ENCODE peak calls at places on chromosomes 4 and X, in six cellular contexts. U is H9, M is SK-N-SH, T is PC-3, P is IMR-90, S is hepatocyte. Q is an unnamed sample.

GRCh38 chr4:101682946-101683345 is 107.6 kb upstream of the BANK1 start:
- DNase-seq in U (no peak), M (no peak), T (no peak), P (no peak), S (no peak), Q (no peak)

GRCh38 chrX:34813618-34814017 is 129.0 kb upstream of the FAM47B start:
- DNase-seq in U (no peak), M (no peak), T (peak), P (peak), S (no peak), Q (no peak)

GRCh38 chr4:3724319-3725231 is 41.6 kb upstream of the ADRA2C start:
- DNase-seq in U (no peak), M (no peak), T (no peak), P (no peak), S (no peak), Q (no peak)

GRCh38 chrX:68438575-68438974 is 5.3 kb upstream of the OPHN1 start:
- DNase-seq in U (no peak), M (no peak), T (peak), P (no peak), S (peak), Q (no peak)

GRCh38 chr4:48585401-48585800 is 95.3 kb downstream of the ZAR1 start:
- DNase-seq in U (no peak), M (no peak), T (no peak), P (no peak), S (no peak), Q (no peak)

GRCh38 chr4:20684852-20685763 is 15.2 kb upstream of the PACRGL start:
- DNase-seq in U (no peak), M (peak), T (peak), P (peak), S (peak), Q (peak)

GRCh38 chr4:26161030-26161824 is 159.6 kb upstream of the RBPJ start:
- DNase-seq in U (peak), M (peak), T (peak), P (no peak), S (no peak), Q (peak)

GRCh38 chr4:89829470-89830138 is 7.4 kb downstream of the SNCA start:
- DNase-seq in U (no peak), M (no peak), T (no peak), P (no peak), S (no peak), Q (peak)

GRCh38 chr4:10008208-10009005 is 12.9 kb downstream of the SLC2A9 start:
- DNase-seq in U (no peak), M (peak), T (peak), P (peak), S (no peak), Q (no peak)

GRCh38 chr4:158681630-158682029 is 9.5 kb downstream of the ETFDH start:
- DNase-seq in U (no peak), M (no peak), T (no peak), P (no peak), S (no peak), Q (no peak)

GRCh38 chrX:11100281-11101035 is 10.7 kb upstream of the HCCS start:
- DNase-seq in U (peak), M (peak), T (peak), P (peak), S (peak), Q (no peak)

GRCh38 chr4:42638993-42639392 is 17.9 kb downstream of the ATP8A1 start:
- DNase-seq in U (no peak), M (no peak), T (no peak), P (no peak), S (no peak), Q (peak)

GRCh38 chr4:72295966-72296557 is 264.3 kb downstream of the NPFFR2 start:
- DNase-seq in U (no peak), M (peak), T (peak), P (peak), S (peak), Q (peak)

GRCh38 chr4:123415977-123416376 is 19.4 kb downstream of the SPRY1 start:
- DNase-seq in U (no peak), M (no peak), T (peak), P (peak), S (no peak), Q (no peak)

GRCh38 chrX:77597511-77597910 is 150.3 kb downstream of the FGF16 start:
- DNase-seq in U (no peak), M (no peak), T (no peak), P (no peak), S (no peak), Q (no peak)

GRCh38 chrX:77595848-77596247 is 148.7 kb downstream of the FGF16 start:
- DNase-seq in U (no peak), M (no peak), T (no peak), P (peak), S (no peak), Q (no peak)

DNA sequence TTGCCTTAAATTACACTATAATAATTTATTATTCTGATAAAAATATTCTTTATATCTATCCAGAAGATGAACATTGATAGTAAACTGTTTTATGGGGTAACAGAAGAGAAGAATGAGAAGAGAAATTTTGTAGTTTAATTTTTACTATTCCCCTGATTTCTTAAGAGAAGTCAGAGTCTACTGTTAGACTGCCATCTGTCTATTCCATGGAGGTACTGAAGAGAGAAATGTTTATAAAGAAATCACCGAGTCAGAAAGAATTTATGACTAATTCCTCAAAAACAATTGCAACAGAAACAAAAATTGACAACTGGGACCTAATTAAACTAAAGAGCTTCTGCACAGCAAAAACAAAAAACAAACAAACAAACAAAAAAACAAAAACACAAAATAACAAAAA is 149.9 kb downstream of the FGF16 start:
- DNase-seq in U (no peak), M (peak), T (peak), P (peak), S (no peak), Q (no peak)
- TF ChIP-seq CTCF in U (peak), M (peak), T (peak), P (peak), S (peak), Q (peak)

DNA sequence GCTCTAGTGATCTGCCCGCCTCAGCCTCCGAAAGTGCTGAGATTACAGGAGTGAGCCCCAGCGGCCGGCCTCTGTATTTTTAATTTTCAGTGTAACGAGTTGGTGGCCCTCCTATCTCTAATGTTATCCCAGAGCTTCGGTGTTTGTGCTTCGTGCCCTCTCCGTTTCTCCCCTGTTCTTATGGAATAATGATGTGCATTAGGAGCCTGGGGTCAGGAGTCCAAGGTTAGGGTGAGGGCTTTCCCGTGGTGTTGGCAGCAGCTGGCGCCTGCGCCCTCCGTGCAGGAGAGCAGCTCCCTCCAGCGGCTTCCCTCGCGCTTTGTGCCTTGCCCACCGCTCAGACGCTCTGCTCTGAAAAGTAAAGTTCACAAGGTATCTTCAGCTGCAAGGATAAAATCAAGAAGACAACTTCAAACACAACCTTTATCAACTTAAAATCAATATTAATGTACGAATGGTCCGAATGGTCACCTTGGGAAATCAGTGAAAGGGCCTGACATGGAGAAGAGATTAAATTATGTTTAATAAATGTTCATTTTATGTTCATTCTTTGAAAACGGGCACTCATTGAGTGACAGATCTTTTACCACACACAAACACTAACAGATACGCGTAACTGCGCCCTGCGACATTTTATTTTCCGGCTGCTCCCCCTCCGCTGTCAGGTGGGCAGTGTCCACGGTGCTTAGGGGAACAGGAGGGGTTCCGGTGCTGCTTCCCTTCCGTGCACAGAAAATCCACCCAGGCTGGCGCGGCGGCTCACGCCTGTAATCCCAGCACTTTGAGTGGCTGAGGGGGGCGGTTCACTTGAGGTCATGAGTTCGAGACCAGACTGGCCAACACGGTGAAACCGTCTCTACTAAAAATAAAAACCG is 62.4 kb downstream of the TRAPPC11 start:
- DNase-seq in U (peak), M (peak), T (no peak), P (peak), S (peak), Q (no peak)
- H3K4me2 ChIP-seq in U (no peak), M (peak), T (no peak), P (peak), S (no peak), Q (no peak)

DNA sequence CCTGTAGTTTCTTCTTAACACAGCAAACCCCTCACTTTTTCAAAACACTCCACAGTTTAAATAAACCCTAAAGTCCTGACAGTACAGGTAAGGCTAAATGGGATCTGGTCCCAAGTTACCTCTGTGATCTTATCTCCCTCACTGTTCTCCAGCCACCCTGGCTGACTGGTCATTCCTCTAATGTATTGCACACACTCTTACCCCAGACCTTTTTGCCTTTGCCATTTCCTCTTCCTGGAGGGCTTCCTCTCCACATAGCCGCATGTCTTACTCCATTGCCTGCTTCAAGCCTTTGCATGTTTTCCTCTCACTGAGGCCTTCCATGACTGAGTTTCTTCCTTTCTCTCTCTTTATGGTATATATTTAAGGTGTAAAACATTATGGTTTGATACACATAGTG is 19.5 kb upstream of the ANXA3 start:
- DNase-seq in U (no peak), M (no peak), T (peak), P (no peak), S (no peak), Q (no peak)
- H3K27ac ChIP-seq in U (no peak), M (no peak), T (no peak), P (no peak), S (no peak), Q (no peak)

DNA sequence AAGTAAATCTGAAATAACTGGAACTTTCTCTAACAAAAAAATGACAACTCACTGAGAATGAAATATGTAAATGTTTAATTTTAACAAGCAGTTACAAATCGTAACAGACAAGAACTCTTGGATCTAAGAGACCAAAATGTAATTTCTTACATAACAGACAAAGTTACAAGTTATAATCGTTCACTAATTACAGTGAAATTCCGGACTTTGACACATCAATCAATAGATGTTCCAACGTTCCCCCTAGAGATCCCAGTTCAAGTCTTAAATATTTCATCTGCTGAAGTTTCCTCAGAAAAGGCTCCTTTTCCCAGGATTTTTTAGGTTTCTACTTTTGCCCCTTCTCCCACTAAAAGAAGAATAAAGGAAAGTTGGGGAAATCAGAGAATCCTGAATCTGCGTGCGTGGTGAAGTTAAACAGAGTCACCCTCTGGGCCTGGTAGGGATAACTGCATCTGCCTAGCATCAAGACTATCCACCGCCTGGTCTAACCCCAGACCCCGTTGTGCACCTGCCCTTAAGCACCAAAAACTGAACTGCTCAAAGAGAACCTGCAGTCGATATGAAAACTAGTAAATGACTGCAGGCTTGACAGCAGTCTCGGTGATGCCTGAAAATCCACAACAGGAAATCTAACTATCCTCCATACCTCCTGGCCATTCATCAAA is 2.3 kb downstream of the IRF2 start:
- DNase-seq in U (no peak), M (peak), T (peak), P (peak), S (peak), Q (peak)
- TF ChIP-seq CTCF in U (no peak), M (no peak), T (no peak), P (no peak), S (peak), Q (peak)

GRCh38 chr4:110624016-110624770 is 1.3 kb upstream of the PITX2 start:
- DNase-seq in U (no peak), M (no peak), T (no peak), P (no peak), S (no peak), Q (no peak)
- H3K4me2 ChIP-seq in U (no peak), M (no peak), T (no peak), P (no peak), S (peak), Q (no peak)

GRCh38 chr4:112085156-112086035 is 59.9 kb upstream of the FAM241A start:
- DNase-seq in U (no peak), M (no peak), T (peak), P (peak), S (no peak), Q (no peak)
- H3K27ac ChIP-seq in U (no peak), M (no peak), T (peak), P (no peak), S (no peak), Q (no peak)

GRCh38 chr4:85222561-85222960 is 252.4 kb upstream of the ARHGAP24 start:
- DNase-seq in U (no peak), M (no peak), T (no peak), P (no peak), S (no peak), Q (no peak)

GRCh38 chr4:85233516-85233915 is 241.4 kb upstream of the ARHGAP24 start:
- DNase-seq in U (no peak), M (no peak), T (no peak), P (no peak), S (no peak), Q (no peak)

DNA sequence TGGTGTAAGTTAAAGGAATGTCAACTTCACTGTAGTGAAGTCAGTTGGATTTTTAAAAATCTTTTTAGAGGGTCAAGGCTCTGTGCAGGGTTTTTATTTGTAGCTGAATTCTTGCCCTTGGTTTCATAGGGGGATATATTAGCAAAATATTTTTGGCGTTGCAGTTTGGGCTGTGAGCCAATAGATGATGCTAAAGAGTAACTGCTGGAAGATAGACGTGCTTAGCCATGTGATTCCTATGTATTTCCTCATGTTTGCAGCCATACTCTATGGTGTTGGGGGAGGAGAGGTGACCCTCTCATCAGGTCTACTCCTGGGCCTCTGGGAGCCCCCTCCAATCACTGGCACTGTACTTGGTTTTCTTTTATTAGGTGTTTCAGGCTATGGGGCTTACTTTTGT is 246.7 kb upstream of the ARHGAP24 start:
- DNase-seq in U (no peak), M (no peak), T (peak), P (no peak), S (no peak), Q (peak)
- TF ChIP-seq CTCF in U (peak), M (no peak), T (peak), P (no peak), S (no peak), Q (peak)

Q was measured in OCI-LY7.